ENCODE peak calls at places on chromosomes 11 and 22, in six cellular contexts. One of them, this sample, is unnamed.

GRCh38 chr11:63768232-63769043 is at the start of gene ZFTA:
- DNase-seq in suprapubic skin: no peak
- DNase-seq in tibial nerve: peak
- DNase-seq in colonic mucosa: peak
- DNase-seq in AG04449: no peak
- DNase-seq in uterus: peak
- DNase-seq in this sample: peak

GRCh38 chr11:61259363-61259762 is 18.4 kb downstream of the PGA5 start:
- DNase-seq in suprapubic skin: no peak
- DNase-seq in AG04449: no peak
- DNase-seq in uterus: no peak
- DNase-seq in tibial nerve: no peak
- DNase-seq in colonic mucosa: no peak
- DNase-seq in this sample: no peak

GRCh38 chr11:33708970-33709369 is 8.3 kb upstream of the C11orf91 start:
- DNase-seq in colonic mucosa: no peak
- DNase-seq in tibial nerve: no peak
- DNase-seq in uterus: no peak
- DNase-seq in suprapubic skin: no peak
- DNase-seq in AG04449: no peak
- DNase-seq in this sample: no peak

GRCh38 chr11:78796956-78797355 is 222.3 kb upstream of the NARS2 start:
- DNase-seq in suprapubic skin: no peak
- DNase-seq in tibial nerve: no peak
- DNase-seq in uterus: no peak
- DNase-seq in AG04449: peak
- DNase-seq in colonic mucosa: no peak
- DNase-seq in this sample: no peak

GRCh38 chr22:17941501-17942406 is 82.6 kb downstream of the MICAL3 start:
- DNase-seq in tibial nerve: no peak
- DNase-seq in colonic mucosa: no peak
- DNase-seq in uterus: no peak
- DNase-seq in AG04449: no peak
- DNase-seq in suprapubic skin: peak
- DNase-seq in this sample: no peak

GRCh38 chr22:45164217-45165123 is 745 bp downstream of the NUP50 start:
- DNase-seq in colonic mucosa: peak
- DNase-seq in AG04449: no peak
- DNase-seq in suprapubic skin: no peak
- DNase-seq in tibial nerve: no peak
- DNase-seq in uterus: peak
- DNase-seq in this sample: peak

GRCh38 chr11:134412508-134413333 is 679 bp upstream of the B3GAT1 start:
- DNase-seq in tibial nerve: no peak
- DNase-seq in AG04449: no peak
- DNase-seq in uterus: no peak
- DNase-seq in colonic mucosa: no peak
- DNase-seq in suprapubic skin: no peak
- DNase-seq in this sample: peak

GRCh38 chr11:76243157-76243556 is 36.9 kb upstream of the WNT11 start:
- DNase-seq in uterus: no peak
- DNase-seq in suprapubic skin: no peak
- DNase-seq in AG04449: no peak
- DNase-seq in colonic mucosa: no peak
- DNase-seq in tibial nerve: no peak
- DNase-seq in this sample: no peak

GRCh38 chr11:109729761-109730160 is 307.8 kb downstream of the C11orf87 start:
- DNase-seq in suprapubic skin: no peak
- DNase-seq in colonic mucosa: peak
- DNase-seq in AG04449: no peak
- DNase-seq in tibial nerve: no peak
- DNase-seq in uterus: no peak
- DNase-seq in this sample: no peak

GRCh38 chr11:17462940-17463339 is 13.7 kb downstream of the ABCC8 start:
- DNase-seq in AG04449: no peak
- DNase-seq in colonic mucosa: no peak
- DNase-seq in tibial nerve: no peak
- DNase-seq in suprapubic skin: no peak
- DNase-seq in uterus: no peak
- DNase-seq in this sample: no peak

GRCh38 chr22:25404923-25405853 is 159.3 kb upstream of the GRK3 start:
- DNase-seq in tibial nerve: peak
- DNase-seq in colonic mucosa: peak
- DNase-seq in uterus: peak
- DNase-seq in suprapubic skin: no peak
- DNase-seq in AG04449: no peak
- DNase-seq in this sample: peak

GRCh38 chr11:2931771-2932738 is 2.8 kb upstream of the PHLDA2 start:
- DNase-seq in colonic mucosa: peak
- DNase-seq in tibial nerve: no peak
- DNase-seq in uterus: no peak
- DNase-seq in AG04449: no peak
- DNase-seq in suprapubic skin: no peak
- DNase-seq in this sample: no peak

GRCh38 chr11:113417428-113417827 is 29.8 kb downstream of the ANKK1 start:
- DNase-seq in suprapubic skin: no peak
- DNase-seq in colonic mucosa: no peak
- DNase-seq in uterus: no peak
- DNase-seq in AG04449: no peak
- DNase-seq in tibial nerve: no peak
- DNase-seq in this sample: no peak

GRCh38 chr11:86484795-86485166 is 110.1 kb downstream of the CCDC81 start:
- DNase-seq in suprapubic skin: no peak
- DNase-seq in tibial nerve: no peak
- DNase-seq in uterus: no peak
- DNase-seq in colonic mucosa: no peak
- DNase-seq in AG04449: no peak
- DNase-seq in this sample: no peak

GRCh38 chr11:115982666-115983065 is 478.5 kb upstream of the CADM1 start:
- DNase-seq in colonic mucosa: no peak
- DNase-seq in AG04449: no peak
- DNase-seq in suprapubic skin: no peak
- DNase-seq in uterus: no peak
- DNase-seq in tibial nerve: no peak
- DNase-seq in this sample: no peak

GRCh38 chr11:115984228-115984627 is 480.0 kb upstream of the CADM1 start:
- DNase-seq in suprapubic skin: no peak
- DNase-seq in AG04449: no peak
- DNase-seq in tibial nerve: no peak
- DNase-seq in colonic mucosa: no peak
- DNase-seq in uterus: no peak
- DNase-seq in this sample: no peak

GRCh38 chr11:115980747-115981475 is 476.7 kb upstream of the CADM1 start:
- DNase-seq in tibial nerve: no peak
- DNase-seq in uterus: peak
- DNase-seq in suprapubic skin: no peak
- DNase-seq in AG04449: no peak
- DNase-seq in colonic mucosa: no peak
- DNase-seq in this sample: no peak

GRCh38 chr11:115980336-115980735 is 476.1 kb upstream of the CADM1 start:
- DNase-seq in suprapubic skin: no peak
- DNase-seq in AG04449: no peak
- DNase-seq in tibial nerve: no peak
- DNase-seq in colonic mucosa: no peak
- DNase-seq in uterus: peak
- DNase-seq in this sample: no peak

DNA sequence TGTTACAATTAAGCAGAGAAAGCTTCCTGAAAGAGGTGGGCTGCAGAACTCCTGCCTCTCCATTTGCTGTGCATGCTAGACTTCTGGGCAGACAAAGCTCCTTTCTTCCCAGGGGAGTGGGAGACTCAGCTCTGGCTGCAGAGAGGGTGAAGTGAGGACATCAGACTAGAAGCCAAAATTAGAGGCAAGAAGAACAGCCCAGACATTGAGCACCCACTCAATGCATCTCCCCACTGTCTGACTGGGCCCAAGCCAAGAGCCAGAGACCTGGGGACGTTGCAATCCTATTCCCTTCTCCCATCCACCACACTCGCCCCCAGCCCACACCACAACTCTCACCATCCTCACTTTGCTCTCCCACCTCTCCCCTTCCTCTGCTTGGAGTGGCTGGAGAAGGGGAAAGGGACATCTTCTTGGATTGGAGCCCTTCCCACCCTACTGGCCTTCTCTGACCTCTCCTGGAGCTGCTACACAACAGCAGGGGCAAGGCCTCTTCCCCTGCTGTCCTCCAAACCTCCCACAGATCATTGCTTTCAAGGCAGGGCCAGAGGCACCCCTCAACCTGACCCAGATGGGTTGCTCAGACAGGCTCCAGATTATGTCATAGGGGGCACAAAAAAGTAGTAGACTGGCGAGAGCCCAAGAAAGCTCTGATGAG is 477.7 kb upstream of the CADM1 start:
- DNase-seq in uterus: no peak
- DNase-seq in tibial nerve: no peak
- DNase-seq in AG04449: no peak
- DNase-seq in suprapubic skin: no peak
- DNase-seq in colonic mucosa: no peak
- DNase-seq in this sample: no peak
- TF ChIP-seq CTCF in uterus: no peak
- TF ChIP-seq CTCF in tibial nerve: no peak
- TF ChIP-seq CTCF in AG04449: no peak
- TF ChIP-seq CTCF in suprapubic skin: no peak
- TF ChIP-seq CTCF in colonic mucosa: no peak
- TF ChIP-seq CTCF in this sample: no peak

GRCh38 chr22:23896166-23896522 is 2.0 kb downstream of the MIF start:
- DNase-seq in suprapubic skin: no peak
- DNase-seq in AG04449: no peak
- DNase-seq in uterus: no peak
- DNase-seq in tibial nerve: no peak
- DNase-seq in colonic mucosa: no peak
- DNase-seq in this sample: no peak

GRCh38 chr22:23893957-23894709 is at the start of gene MIF:
- DNase-seq in tibial nerve: peak
- DNase-seq in suprapubic skin: peak
- DNase-seq in uterus: peak
- DNase-seq in AG04449: peak
- DNase-seq in colonic mucosa: peak
- DNase-seq in this sample: peak

GRCh38 chr22:23895599-23896144 is 1.5 kb downstream of the MIF start:
- DNase-seq in uterus: no peak
- DNase-seq in tibial nerve: no peak
- DNase-seq in colonic mucosa: no peak
- DNase-seq in AG04449: no peak
- DNase-seq in suprapubic skin: no peak
- DNase-seq in this sample: no peak

GRCh38 chr22:23893446-23893956 is 682 bp upstream of the MIF start:
- DNase-seq in colonic mucosa: no peak
- DNase-seq in AG04449: no peak
- DNase-seq in uterus: no peak
- DNase-seq in suprapubic skin: no peak
- DNase-seq in tibial nerve: no peak
- DNase-seq in this sample: no peak

GRCh38 chr22:23894710-23895598 is 771 bp downstream of the MIF start:
- DNase-seq in AG04449: no peak
- DNase-seq in colonic mucosa: peak
- DNase-seq in tibial nerve: peak
- DNase-seq in suprapubic skin: peak
- DNase-seq in uterus: peak
- DNase-seq in this sample: peak
- TF ChIP-seq CTCF in AG04449: peak
- TF ChIP-seq CTCF in colonic mucosa: peak
- TF ChIP-seq CTCF in tibial nerve: peak
- TF ChIP-seq CTCF in suprapubic skin: no peak
- TF ChIP-seq CTCF in uterus: no peak
- TF ChIP-seq CTCF in this sample: peak

DNA sequence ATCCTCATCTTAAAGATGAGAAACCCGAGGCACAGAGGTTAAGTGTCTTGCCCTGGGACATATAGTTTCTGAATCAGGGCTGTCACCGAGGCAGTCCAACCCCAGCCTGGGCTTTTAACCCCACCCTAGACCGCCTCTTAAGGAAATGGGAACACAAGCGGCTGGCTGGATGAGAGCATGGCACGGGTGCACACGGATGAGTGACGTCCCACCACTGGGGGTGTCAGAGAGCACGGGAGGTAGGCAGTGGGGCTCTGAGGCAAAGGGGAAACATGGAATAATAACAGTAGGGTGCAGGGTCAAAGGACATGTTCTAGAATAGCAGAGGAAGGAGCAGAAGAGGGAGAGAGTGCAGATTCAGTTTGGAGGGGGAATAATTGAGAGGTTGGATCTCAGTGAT is 22.3 kb downstream of the PPFIBP2 start:
- DNase-seq in uterus: no peak
- DNase-seq in AG04449: no peak
- DNase-seq in tibial nerve: no peak
- DNase-seq in colonic mucosa: peak
- DNase-seq in suprapubic skin: no peak
- DNase-seq in this sample: no peak
- TF ChIP-seq CTCF in uterus: no peak
- TF ChIP-seq CTCF in AG04449: no peak
- TF ChIP-seq CTCF in tibial nerve: peak
- TF ChIP-seq CTCF in colonic mucosa: peak
- TF ChIP-seq CTCF in suprapubic skin: no peak
- TF ChIP-seq CTCF in this sample: no peak

GRCh38 chr11:66467756-66468155 is 1.1 kb downstream of the PELI3 start:
- DNase-seq in suprapubic skin: no peak
- DNase-seq in uterus: peak
- DNase-seq in tibial nerve: no peak
- DNase-seq in AG04449: no peak
- DNase-seq in colonic mucosa: peak
- DNase-seq in this sample: no peak

GRCh38 chr11:66468691-66469090 is 2.0 kb downstream of the PELI3 start:
- DNase-seq in tibial nerve: no peak
- DNase-seq in colonic mucosa: no peak
- DNase-seq in uterus: no peak
- DNase-seq in suprapubic skin: no peak
- DNase-seq in AG04449: no peak
- DNase-seq in this sample: no peak

GRCh38 chr11:66465371-66466224 is 1.1 kb upstream of the PELI3 start:
- DNase-seq in uterus: no peak
- DNase-seq in AG04449: no peak
- DNase-seq in colonic mucosa: no peak
- DNase-seq in suprapubic skin: no peak
- DNase-seq in tibial nerve: no peak
- DNase-seq in this sample: no peak

GRCh38 chr11:66466225-66467033 is at the start of gene PELI3:
- DNase-seq in suprapubic skin: peak
- DNase-seq in colonic mucosa: peak
- DNase-seq in tibial nerve: peak
- DNase-seq in uterus: peak
- DNase-seq in AG04449: peak
- DNase-seq in this sample: peak

DNA sequence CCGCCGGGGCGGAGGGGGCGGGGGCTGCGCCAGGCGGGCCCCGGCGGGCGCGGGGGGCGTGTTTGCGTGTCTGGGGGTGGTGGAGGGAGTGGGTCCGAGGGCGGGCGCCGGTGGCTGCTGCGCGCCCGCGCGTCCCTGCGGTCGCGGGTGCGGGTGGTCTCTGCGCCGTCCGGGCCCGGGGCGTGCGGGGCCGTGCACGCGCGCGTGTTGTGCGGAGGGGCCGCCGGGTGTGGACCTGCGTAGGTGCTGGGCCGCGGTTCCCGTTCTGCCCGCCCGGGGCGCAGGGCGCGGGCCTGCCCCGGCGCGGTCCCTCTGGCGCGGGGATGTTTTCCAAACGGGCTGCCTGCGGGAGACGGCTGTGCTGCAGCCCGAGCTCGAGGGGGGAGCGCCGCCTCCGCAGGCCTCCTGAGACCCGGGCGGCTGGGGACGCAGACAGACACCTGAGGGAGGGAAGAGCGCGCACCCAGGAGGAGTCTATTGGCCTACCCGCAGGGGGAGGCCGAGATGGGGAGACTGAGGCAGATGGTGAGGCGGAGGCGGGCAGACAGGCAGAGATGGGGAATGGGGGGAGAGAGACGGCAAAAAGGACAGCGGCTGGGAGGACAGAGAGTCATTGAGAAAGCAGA is 442 bp downstream of the PELI3 start:
- DNase-seq in uterus: no peak
- DNase-seq in AG04449: no peak
- DNase-seq in colonic mucosa: peak
- DNase-seq in tibial nerve: no peak
- DNase-seq in suprapubic skin: no peak
- DNase-seq in this sample: peak
- TF ChIP-seq CTCF in uterus: no peak
- TF ChIP-seq CTCF in AG04449: peak
- TF ChIP-seq CTCF in colonic mucosa: no peak
- TF ChIP-seq CTCF in tibial nerve: no peak
- TF ChIP-seq CTCF in suprapubic skin: peak
- TF ChIP-seq CTCF in this sample: peak

This sample was measured in mesothelial cell of epicardium.